ENCODE peak calls at places on chromosomes 5 and 9, in four cellular contexts. One of them, this sample, is unnamed.

GRCh38 chr5:111731638-111732037 is 25.4 kb downstream of the NREP start:
- DNase-seq in IMR-90: no peak
- DNase-seq in Peyer's patch: no peak
- DNase-seq in heart right ventricle: no peak
- DNase-seq in this sample: no peak

GRCh38 chr5:134524826-134525686 is at the start of gene JADE2:
- DNase-seq in IMR-90: peak
- DNase-seq in Peyer's patch: peak
- DNase-seq in heart right ventricle: peak
- DNase-seq in this sample: peak

GRCh38 chr5:135490245-135491037 is 38.3 kb upstream of the TIFAB start:
- DNase-seq in heart right ventricle: no peak
- DNase-seq in Peyer's patch: no peak
- DNase-seq in IMR-90: no peak
- DNase-seq in this sample: no peak

GRCh38 chr5:128513816-128514215 is 24.2 kb downstream of the FBN2 start:
- DNase-seq in Peyer's patch: no peak
- DNase-seq in IMR-90: peak
- DNase-seq in heart right ventricle: no peak
- DNase-seq in this sample: no peak

GRCh38 chr9:114387678-114388431 is at the start of gene AKNA:
- DNase-seq in Peyer's patch: peak
- DNase-seq in IMR-90: peak
- DNase-seq in heart right ventricle: peak
- DNase-seq in this sample: peak

GRCh38 chr5:133228316-133228715 is 176.5 kb downstream of the HSPA4 start:
- DNase-seq in Peyer's patch: no peak
- DNase-seq in IMR-90: no peak
- DNase-seq in heart right ventricle: no peak
- DNase-seq in this sample: no peak

GRCh38 chr5:13859285-13859684 is 85.2 kb downstream of the DNAH5 start:
- DNase-seq in Peyer's patch: no peak
- DNase-seq in IMR-90: peak
- DNase-seq in heart right ventricle: no peak
- DNase-seq in this sample: no peak

GRCh38 chr5:9013147-9013546 is 532.7 kb downstream of the SEMA5A start:
- DNase-seq in Peyer's patch: no peak
- DNase-seq in heart right ventricle: no peak
- DNase-seq in IMR-90: no peak
- DNase-seq in this sample: no peak

GRCh38 chr9:31824860-31825259 is 559.6 kb upstream of the ACO1 start:
- DNase-seq in IMR-90: no peak
- DNase-seq in heart right ventricle: no peak
- DNase-seq in Peyer's patch: no peak
- DNase-seq in this sample: no peak

GRCh38 chr9:8374471-8374870 is 574.9 kb upstream of the DMAC1 start:
- DNase-seq in IMR-90: no peak
- DNase-seq in heart right ventricle: no peak
- DNase-seq in Peyer's patch: no peak
- DNase-seq in this sample: no peak

GRCh38 chr9:19660019-19660418 is 128.8 kb downstream of the SLC24A2 start:
- DNase-seq in heart right ventricle: no peak
- DNase-seq in Peyer's patch: no peak
- DNase-seq in IMR-90: no peak
- DNase-seq in this sample: no peak

GRCh38 chr5:54455413-54456157 is at the start of gene HSPB3:
- DNase-seq in heart right ventricle: peak
- DNase-seq in IMR-90: peak
- DNase-seq in Peyer's patch: no peak
- DNase-seq in this sample: no peak

GRCh38 chr9:77764894-77765780 is 117.0 kb upstream of the GNA14 start:
- DNase-seq in IMR-90: peak
- DNase-seq in Peyer's patch: no peak
- DNase-seq in heart right ventricle: no peak
- DNase-seq in this sample: peak

GRCh38 chr9:89666950-89667349 is 62.1 kb downstream of the GADD45G start:
- DNase-seq in Peyer's patch: no peak
- DNase-seq in IMR-90: no peak
- DNase-seq in heart right ventricle: no peak
- DNase-seq in this sample: no peak

GRCh38 chr9:117412006-117412715 is 2.7 kb downstream of the ASTN2 start:
- DNase-seq in heart right ventricle: no peak
- DNase-seq in Peyer's patch: no peak
- DNase-seq in IMR-90: no peak
- DNase-seq in this sample: no peak

GRCh38 chr5:143972068-143972467 is 160.1 kb downstream of the HMHB1 start:
- DNase-seq in IMR-90: no peak
- DNase-seq in heart right ventricle: no peak
- DNase-seq in Peyer's patch: no peak
- DNase-seq in this sample: no peak

GRCh38 chr9:30677256-30677655 is 1707.2 kb upstream of the ACO1 start:
- DNase-seq in IMR-90: no peak
- DNase-seq in Peyer's patch: no peak
- DNase-seq in heart right ventricle: no peak
- DNase-seq in this sample: no peak

GRCh38 chr5:141476132-141476909 is 555 bp downstream of the PCDHGC3 start:
- DNase-seq in heart right ventricle: peak
- DNase-seq in Peyer's patch: peak
- DNase-seq in IMR-90: peak
- DNase-seq in this sample: peak

GRCh38 chr9:38527507-38527906 is 92.9 kb downstream of the ANKRD18A start:
- DNase-seq in heart right ventricle: no peak
- DNase-seq in IMR-90: no peak
- DNase-seq in Peyer's patch: no peak
- DNase-seq in this sample: peak

GRCh38 chr9:77897292-77897691 is 134.3 kb downstream of the GNAQ start:
- DNase-seq in heart right ventricle: no peak
- DNase-seq in IMR-90: peak
- DNase-seq in Peyer's patch: no peak
- DNase-seq in this sample: peak

GRCh38 chr9:18396102-18396728 is 77.7 kb upstream of the ADAMTSL1 start:
- DNase-seq in IMR-90: peak
- DNase-seq in heart right ventricle: no peak
- DNase-seq in Peyer's patch: no peak
- DNase-seq in this sample: peak

GRCh38 chr5:147530801-147531389 is 21.0 kb upstream of the DPYSL3 start:
- DNase-seq in heart right ventricle: no peak
- DNase-seq in Peyer's patch: no peak
- DNase-seq in IMR-90: peak
- DNase-seq in this sample: peak

GRCh38 chr9:18928711-18929110 is 104.3 kb downstream of the SAXO1 start:
- DNase-seq in Peyer's patch: no peak
- DNase-seq in IMR-90: peak
- DNase-seq in heart right ventricle: no peak
- DNase-seq in this sample: peak

GRCh38 chr5:55866934-55867333 is 15.8 kb downstream of the IL31RA start:
- DNase-seq in Peyer's patch: no peak
- DNase-seq in IMR-90: no peak
- DNase-seq in heart right ventricle: no peak
- DNase-seq in this sample: no peak

GRCh38 chr5:89556215-89557009 is 673.4 kb upstream of the MEF2C start:
- DNase-seq in heart right ventricle: no peak
- DNase-seq in Peyer's patch: no peak
- DNase-seq in IMR-90: peak
- DNase-seq in this sample: peak

GRCh38 chr9:34515959-34516358 is 6.8 kb downstream of the ENHO start:
- DNase-seq in heart right ventricle: no peak
- DNase-seq in Peyer's patch: no peak
- DNase-seq in IMR-90: no peak
- DNase-seq in this sample: no peak

GRCh38 chr5:172149073-172149472 is 39.0 kb downstream of the STK10 start:
- DNase-seq in Peyer's patch: no peak
- DNase-seq in IMR-90: peak
- DNase-seq in heart right ventricle: no peak
- DNase-seq in this sample: peak

GRCh38 chr9:133489253-133490190 is 10.6 kb upstream of the SLC2A6 start:
- DNase-seq in Peyer's patch: no peak
- DNase-seq in IMR-90: peak
- DNase-seq in heart right ventricle: no peak
- DNase-seq in this sample: no peak

GRCh38 chr9:98101868-98102273 is 17.2 kb downstream of the TRIM14 start:
- DNase-seq in Peyer's patch: peak
- DNase-seq in heart right ventricle: no peak
- DNase-seq in IMR-90: peak
- DNase-seq in this sample: no peak

GRCh38 chr9:87080512-87081225 is 133.4 kb upstream of the GAS1 start:
- DNase-seq in IMR-90: no peak
- DNase-seq in Peyer's patch: no peak
- DNase-seq in heart right ventricle: no peak
- DNase-seq in this sample: no peak

GRCh38 chr5:78638423-78638822 is 10.1 kb downstream of the LHFPL2 start:
- DNase-seq in Peyer's patch: no peak
- DNase-seq in IMR-90: peak
- DNase-seq in heart right ventricle: peak
- DNase-seq in this sample: peak

GRCh38 chr9:110520120-110520701 is 59.3 kb downstream of the SVEP1 start:
- DNase-seq in heart right ventricle: no peak
- DNase-seq in IMR-90: peak
- DNase-seq in Peyer's patch: no peak
- DNase-seq in this sample: no peak

GRCh38 chr5:74310967-74311930 is 329.3 kb downstream of the ENC1 start:
- DNase-seq in IMR-90: no peak
- DNase-seq in heart right ventricle: no peak
- DNase-seq in Peyer's patch: no peak
- DNase-seq in this sample: no peak
- H3K27ac ChIP-seq in IMR-90: no peak
- H3K27ac ChIP-seq in heart right ventricle: no peak
- H3K27ac ChIP-seq in Peyer's patch: no peak
- H3K27ac ChIP-seq in this sample: no peak

DNA sequence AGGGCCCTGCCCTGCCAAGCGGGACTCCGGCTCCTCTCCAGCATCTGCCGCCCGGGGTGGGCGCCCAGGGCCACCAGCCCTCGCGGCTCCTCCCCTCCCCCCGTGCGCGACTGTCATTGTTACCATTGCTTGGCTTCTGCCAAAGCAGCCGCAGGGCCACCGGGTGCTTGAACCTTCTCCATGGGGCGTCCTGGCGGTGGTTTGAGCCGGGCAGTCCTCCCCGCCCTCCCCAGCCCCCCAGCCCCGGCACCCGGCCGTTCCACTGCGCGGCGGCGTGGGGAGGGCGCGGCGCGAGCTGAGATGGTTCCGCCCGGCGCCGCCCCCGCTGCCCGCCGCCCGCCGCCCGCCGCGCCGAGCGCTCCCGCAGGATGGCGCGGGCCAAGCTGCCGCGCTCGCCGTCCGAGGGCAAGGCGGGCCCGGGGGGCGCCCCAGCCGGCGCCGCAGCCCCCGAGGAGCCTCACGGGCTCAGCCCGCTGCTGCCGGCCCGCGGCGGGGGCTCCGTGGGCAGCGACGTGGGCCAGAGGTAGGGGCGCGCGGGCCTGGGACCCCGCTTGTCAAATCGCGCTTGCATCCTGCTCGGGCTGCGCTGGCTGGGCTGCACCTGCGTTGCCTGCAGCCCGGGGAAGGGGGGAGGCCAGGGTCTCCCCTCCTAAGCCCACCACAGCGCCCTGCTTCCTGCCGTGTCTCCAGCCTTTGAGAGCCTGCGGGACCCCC is 34.4 kb downstream of the KCNT1 start:
- DNase-seq in Peyer's patch: no peak
- DNase-seq in heart right ventricle: no peak
- DNase-seq in IMR-90: no peak
- DNase-seq in this sample: no peak
- H3K4me3 ChIP-seq in Peyer's patch: no peak
- H3K4me3 ChIP-seq in heart right ventricle: no peak
- H3K4me3 ChIP-seq in IMR-90: no peak
- H3K4me3 ChIP-seq in this sample: no peak

DNA sequence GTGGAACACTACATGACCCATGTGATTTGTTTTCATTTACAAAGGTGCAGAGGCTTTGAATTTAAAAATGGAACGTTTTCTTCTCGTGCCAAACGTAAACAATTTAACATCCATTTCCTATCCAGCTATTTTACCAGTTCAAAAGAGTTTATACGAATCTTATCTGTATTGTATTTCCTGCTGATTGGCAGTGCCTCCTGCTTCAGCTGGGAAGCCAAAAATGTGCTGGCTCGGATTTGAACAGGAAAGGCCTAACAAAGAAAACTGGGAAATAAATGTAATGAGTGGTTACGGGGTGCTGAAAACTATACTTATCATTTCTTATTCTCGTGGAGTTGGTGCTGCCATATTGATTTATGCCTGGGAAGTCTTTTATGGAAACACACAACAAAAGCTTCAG is 507.5 kb downstream of the RASEF start:
- DNase-seq in heart right ventricle: no peak
- DNase-seq in IMR-90: no peak
- DNase-seq in Peyer's patch: no peak
- DNase-seq in this sample: no peak
- H3K27ac ChIP-seq in heart right ventricle: no peak
- H3K27ac ChIP-seq in IMR-90: no peak
- H3K27ac ChIP-seq in Peyer's patch: no peak
- H3K27ac ChIP-seq in this sample: no peak

DNA sequence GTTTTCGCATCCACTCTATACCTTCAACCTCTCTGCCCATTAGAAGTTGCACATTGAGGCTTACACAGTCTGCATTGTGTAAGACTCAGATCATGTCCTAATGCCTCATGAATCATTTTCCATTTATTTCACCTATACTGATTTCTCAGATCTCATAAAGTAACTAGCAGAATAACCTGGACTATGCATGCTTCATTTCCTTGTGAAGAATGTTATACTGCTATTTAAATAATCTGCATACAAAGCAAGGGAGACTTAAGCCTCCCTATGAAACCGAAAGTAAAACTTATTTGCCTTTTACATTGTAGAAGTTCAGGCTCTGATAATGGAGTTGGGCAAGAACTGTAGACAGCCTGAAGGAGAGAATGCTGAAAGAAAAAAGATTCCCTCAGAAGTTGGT is 235.4 kb downstream of the ELAVL2 start:
- DNase-seq in IMR-90: no peak
- DNase-seq in heart right ventricle: no peak
- DNase-seq in Peyer's patch: no peak
- DNase-seq in this sample: no peak
- H3K4me3 ChIP-seq in IMR-90: no peak
- H3K4me3 ChIP-seq in heart right ventricle: no peak
- H3K4me3 ChIP-seq in Peyer's patch: no peak
- H3K4me3 ChIP-seq in this sample: no peak

DNA sequence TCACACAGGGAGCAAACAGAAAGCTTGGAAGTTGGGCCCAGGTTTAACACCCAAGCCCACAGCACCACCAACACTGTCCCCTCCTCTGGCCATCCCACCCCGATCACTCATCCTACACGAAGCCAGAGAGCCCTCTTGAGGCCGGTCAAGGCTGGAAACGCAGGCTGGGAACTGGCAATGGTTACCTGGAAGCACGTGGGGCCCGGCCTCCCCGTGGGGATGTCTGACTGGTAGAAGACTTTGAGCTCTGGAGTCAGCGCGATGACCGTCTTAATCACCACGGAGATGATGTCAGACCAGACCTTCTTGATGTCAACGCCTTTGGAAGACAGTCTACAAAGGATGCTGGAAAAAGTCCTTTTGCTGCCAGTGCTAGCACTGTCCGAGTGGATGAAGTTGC is 104.1 kb downstream of the TTLL11 start:
- DNase-seq in heart right ventricle: no peak
- DNase-seq in IMR-90: peak
- DNase-seq in Peyer's patch: no peak
- DNase-seq in this sample: peak
- H3K27ac ChIP-seq in heart right ventricle: no peak
- H3K27ac ChIP-seq in IMR-90: no peak
- H3K27ac ChIP-seq in Peyer's patch: no peak
- H3K27ac ChIP-seq in this sample: no peak